ENCODE peak calls at places on chromosomes 16 and 17, in nine cellular contexts. Q is ascending aorta, F is MM.1S, G is HFF-Myc, B is mammary epithelial cell, O is esophagus muscularis mucosa, N is SK-N-SH, A is bronchial epithelial cell, U is transverse colon. H is an unnamed sample.

GRCh38 chr16:77657016-77657415 is 65.3 kb upstream of the NUDT7 start:
- DNase-seq in Q (no peak), F (no peak), G (no peak), B (no peak), O (no peak), N (no peak), A (no peak), U (no peak), H (no peak)

GRCh38 chr17:4345569-4345968 is 20.9 kb downstream of the UBE2G1 start:
- DNase-seq in Q (no peak), F (no peak), G (no peak), B (no peak), O (no peak), N (no peak), A (no peak), U (no peak), H (no peak)

GRCh38 chr17:5500247-5500803 is 14.0 kb downstream of the MIS12 start:
- DNase-seq in Q (no peak), F (no peak), G (no peak), B (no peak), O (no peak), N (no peak), A (no peak), U (no peak), H (no peak)

GRCh38 chr17:21162394-21162775 is 35.6 kb downstream of the DHRS7B start:
- DNase-seq in Q (no peak), F (no peak), G (no peak), B (no peak), O (no peak), N (no peak), A (no peak), U (no peak), H (no peak)

GRCh38 chr16:26985100-26986065 is 81.3 kb upstream of the C16orf82 start:
- DNase-seq in Q (no peak), F (no peak), G (no peak), B (no peak), O (no peak), N (no peak), A (no peak), U (no peak), H (no peak)

GRCh38 chr17:71792966-71793365 is 327.9 kb upstream of the SOX9 start:
- DNase-seq in Q (no peak), F (no peak), G (no peak), B (peak; percentile 96), O (no peak), N (no peak), A (peak; percentile 97), U (no peak), H (no peak)

GRCh38 chr16:31072540-31073072 is 1.4 kb downstream of the ZNF668 start:
- DNase-seq in Q (no peak), F (peak; percentile 35), G (no peak), B (peak; percentile 41), O (no peak), N (peak; percentile 62), A (peak; percentile 41), U (peak; percentile 38), H (no peak)

GRCh38 chr17:13759936-13760335 is 158.2 kb upstream of the HS3ST3A1 start:
- DNase-seq in Q (no peak), F (no peak), G (no peak), B (no peak), O (no peak), N (no peak), A (peak; percentile 50), U (no peak), H (no peak)

GRCh38 chr16:14097182-14097951 is 26.2 kb downstream of the MRTFB start:
- DNase-seq in Q (no peak), F (no peak), G (no peak), B (peak; percentile 92), O (no peak), N (no peak), A (peak; percentile 95), U (peak; percentile 25), H (no peak)

GRCh38 chr17:17950806-17951205 is 21.4 kb downstream of the TOM1L2 start:
- DNase-seq in Q (no peak), F (no peak), G (no peak), B (no peak), O (no peak), N (no peak), A (no peak), U (no peak), H (no peak)
- TF ChIP-seq CTCF in Q (no peak), F (peak; percentile 4), G (peak; percentile 25), B (peak; percentile 57), O (no peak), N (peak; percentile 43), A (peak; percentile 55), U (no peak), H (peak; percentile 45)

GRCh38 chr16:4183258-4184037 is 58.4 kb downstream of the SRL start:
- DNase-seq in Q (peak; percentile 51), F (peak; percentile 96), G (peak; percentile 71), B (peak; percentile 92), O (peak; percentile 95), N (peak; percentile 100), A (peak; percentile 83), U (peak; percentile 95), H (peak; percentile 99)
- TF ChIP-seq CTCF in Q (no peak), F (no peak), G (no peak), B (no peak), O (peak; percentile 42), N (no peak), A (no peak), U (no peak), H (peak; percentile 20)

DNA sequence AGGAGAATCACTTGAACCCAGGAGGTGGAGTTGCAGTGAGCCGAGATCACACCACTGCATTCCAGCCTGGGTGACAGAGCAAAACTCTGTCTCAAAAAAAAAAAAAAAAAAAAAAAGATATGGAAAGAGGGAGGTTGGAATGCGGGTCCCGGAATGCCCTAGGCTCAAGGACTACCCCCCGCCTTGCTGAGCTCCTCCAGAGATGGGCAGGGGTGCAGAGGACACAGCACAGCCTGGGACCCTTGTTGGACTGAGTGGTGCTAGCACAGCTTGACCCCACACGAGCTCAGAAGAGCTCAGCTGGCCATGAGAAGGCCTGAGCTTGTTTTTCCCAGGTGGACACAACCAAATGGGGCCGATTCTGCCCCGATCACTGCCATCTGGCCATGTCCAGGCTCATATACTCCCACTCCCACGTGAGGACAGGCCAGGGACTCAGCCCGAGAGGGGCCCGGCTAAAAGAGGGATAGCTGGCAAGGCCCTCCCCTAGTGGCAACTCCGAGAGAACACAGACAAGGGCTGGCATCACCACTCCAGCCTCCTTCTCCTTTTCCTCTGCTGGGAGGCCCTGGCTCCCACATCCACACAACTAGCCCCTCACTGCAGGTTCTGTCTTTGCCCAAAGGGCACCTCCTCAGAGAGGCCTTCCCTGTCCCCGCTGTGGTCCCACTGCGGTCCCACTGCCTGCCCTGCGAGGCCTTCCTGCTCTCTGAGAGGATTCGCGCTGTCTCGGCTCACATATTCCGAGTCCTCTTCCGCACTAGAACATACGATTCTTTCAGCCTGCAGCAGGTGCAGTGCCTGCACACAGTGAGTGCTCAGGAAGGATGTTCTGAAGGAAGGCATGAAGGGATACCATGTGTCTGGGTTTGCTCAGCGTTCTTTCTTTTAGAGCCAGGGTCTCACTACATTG is 11.0 kb downstream of the SGCA start:
- DNase-seq in Q (no peak), F (no peak), G (no peak), B (no peak), O (no peak), N (no peak), A (no peak), U (no peak), H (no peak)
- TF ChIP-seq CTCF in Q (no peak), F (no peak), G (no peak), B (no peak), O (no peak), N (peak; percentile 37), A (peak; percentile 7), U (no peak), H (peak; percentile 27)

GRCh38 chr17:40104570-40105471 is 4.4 kb upstream of the NR1D1 start:
- DNase-seq in Q (no peak), F (peak; percentile 27), G (no peak), B (peak; percentile 64), O (no peak), N (no peak), A (peak; percentile 79), U (no peak), H (no peak)

GRCh38 chr17:40109471-40109824 is 9.1 kb upstream of the NR1D1 start:
- DNase-seq in Q (no peak), F (peak; percentile 26), G (no peak), B (no peak), O (no peak), N (no peak), A (no peak), U (no peak), H (no peak)

GRCh38 chr17:40107266-40107980 is 7.0 kb upstream of the NR1D1 start:
- DNase-seq in Q (no peak), F (no peak), G (no peak), B (no peak), O (no peak), N (no peak), A (no peak), U (no peak), H (no peak)

GRCh38 chr17:40106089-40106759 is 5.8 kb upstream of the NR1D1 start:
- DNase-seq in Q (no peak), F (no peak), G (no peak), B (no peak), O (no peak), N (no peak), A (no peak), U (no peak), H (no peak)

GRCh38 chr17:40106760-40107265 is 6.4 kb upstream of the NR1D1 start:
- DNase-seq in Q (no peak), F (no peak), G (no peak), B (no peak), O (no peak), N (no peak), A (no peak), U (no peak), H (no peak)
- TF ChIP-seq CTCF in Q (no peak), F (no peak), G (no peak), B (no peak), O (no peak), N (no peak), A (no peak), U (no peak), H (no peak)

DNA sequence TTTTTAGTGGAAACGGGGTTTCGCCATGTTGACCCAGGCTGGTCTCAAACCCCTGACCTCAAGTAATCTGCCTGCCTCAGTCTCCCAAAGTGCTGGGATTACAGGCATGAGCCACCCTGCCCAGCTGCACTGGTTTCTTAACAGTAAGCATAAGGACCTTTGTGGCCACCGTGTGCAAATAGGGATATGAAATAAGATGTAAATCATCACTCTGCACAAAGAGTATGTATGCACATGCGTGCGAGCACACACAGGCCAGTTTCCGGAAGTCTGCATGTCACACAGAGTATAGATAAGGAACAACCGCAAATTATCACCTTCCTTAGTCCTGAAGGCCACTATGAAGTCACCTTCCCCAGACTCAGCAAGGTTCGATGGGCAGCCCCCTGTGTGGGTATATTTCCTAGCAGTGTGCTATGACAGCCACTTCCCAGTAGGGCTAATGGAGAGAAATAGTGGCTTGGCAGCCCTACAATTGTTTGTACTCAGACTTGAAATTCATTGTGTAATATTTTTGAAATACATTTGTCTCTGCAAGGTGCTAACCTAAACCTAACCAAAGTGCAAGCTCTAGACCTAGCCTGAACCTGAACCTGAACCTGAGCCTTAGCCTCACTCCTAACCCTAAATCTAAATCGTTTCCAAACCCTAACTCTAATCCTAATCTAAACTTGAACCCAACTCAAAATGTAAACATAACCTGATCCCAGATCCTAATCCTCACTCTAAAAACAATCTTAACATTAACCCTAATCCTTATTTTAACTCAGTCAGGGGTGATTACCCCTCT is 48.4 kb upstream of the SKAP1 start:
- DNase-seq in Q (no peak), F (peak; percentile 86), G (no peak), B (no peak), O (no peak), N (no peak), A (no peak), U (no peak), H (no peak)
- TF ChIP-seq CTCF in Q (no peak), F (peak; percentile 21), G (no peak), B (no peak), O (no peak), N (no peak), A (no peak), U (no peak), H (no peak)